ENCODE peak calls at places on chromosomes 11 and 22, in five cellular contexts. J, Y, P, N and S are unnamed samples.

GRCh38 chr11:32427935-32428664 is 7.2 kb downstream of the WT1 start:
- DNase-seq in J (no peak), Y (no peak), N (peak; percentile 66), P (no peak), S (no peak)

GRCh38 chr11:110873953-110874352 is 161.7 kb upstream of the ARHGAP20 start:
- DNase-seq in N (no peak), P (no peak), J (no peak), Y (no peak), S (no peak)

GRCh38 chr11:95291946-95292345 is 60.9 kb upstream of the SESN3 start:
- DNase-seq in Y (no peak), N (no peak), J (no peak), P (no peak), S (no peak)

GRCh38 chr22:42001706-42002105 is 3.1 kb downstream of the WBP2NL start:
- DNase-seq in Y (no peak), N (no peak), P (no peak), J (no peak), S (no peak)

GRCh38 chr22:45688606-45689080 is 17.0 kb downstream of the ATXN10 start:
- DNase-seq in N (no peak), Y (no peak), J (no peak), P (peak; percentile 37), S (no peak)

GRCh38 chr22:21713428-21714058 is 22.1 kb downstream of the YPEL1 start:
- DNase-seq in J (no peak), Y (no peak), N (no peak), P (no peak), S (no peak)

GRCh38 chr11:66727883-66728759 is 895 bp downstream of the SPTBN2 start:
- DNase-seq in P (no peak), N (no peak), Y (no peak), J (no peak), S (no peak)

GRCh38 chr22:30822216-30823014 is 127.7 kb downstream of the OSBP2 start:
- DNase-seq in P (no peak), N (no peak), J (no peak), Y (no peak), S (no peak)

GRCh38 chr11:61980783-61981541 is 13.5 kb upstream of the FTH1 start:
- DNase-seq in Y (no peak), P (no peak), J (no peak), N (no peak), S (peak; percentile 50)

GRCh38 chr11:36602143-36602542 is 4.1 kb upstream of the RAG2 start:
- DNase-seq in J (no peak), P (no peak), Y (no peak), N (no peak), S (no peak)
- H3K4me1 ChIP-seq in J (no peaks in the 10 kb centered on the region), P (no peaks in the 10 kb centered on the region), Y (no peaks in the 10 kb centered on the region), N (no peaks in the 10 kb centered on the region), S (no peaks in the 10 kb centered on the region)

DNA sequence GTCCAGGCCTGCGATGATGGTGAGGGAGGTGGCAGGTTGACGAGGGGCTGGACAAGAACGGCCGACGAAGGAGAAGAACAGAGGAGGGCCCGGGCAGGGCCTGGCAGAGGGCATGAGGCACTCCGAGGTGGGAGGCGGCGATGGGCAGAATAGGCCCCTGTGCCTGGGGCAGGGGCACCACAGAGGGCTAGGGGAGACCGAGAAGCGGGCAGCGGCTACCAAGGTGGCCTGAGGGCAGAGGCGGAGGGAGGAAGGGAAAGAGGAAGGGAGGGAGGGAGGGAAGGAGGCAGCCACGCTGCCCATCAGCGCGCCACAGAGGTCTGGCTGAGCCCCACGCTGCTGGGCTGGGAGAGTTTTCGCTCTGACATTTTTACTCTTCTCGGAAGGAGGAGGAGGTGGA is 11.3 kb downstream of the LSP1 start:
- DNase-seq in N (peak; percentile 72), J (no peak), Y (peak; percentile 25), P (no peak), S (no peak)
- H3K4me3 ChIP-seq in N (no peak overlapping the region), J (peak overlapping the region; percentile 52), Y (peak overlapping the region; percentile 64), P (no peak overlapping the region), S (peak overlapping the region; percentile 43)

DNA sequence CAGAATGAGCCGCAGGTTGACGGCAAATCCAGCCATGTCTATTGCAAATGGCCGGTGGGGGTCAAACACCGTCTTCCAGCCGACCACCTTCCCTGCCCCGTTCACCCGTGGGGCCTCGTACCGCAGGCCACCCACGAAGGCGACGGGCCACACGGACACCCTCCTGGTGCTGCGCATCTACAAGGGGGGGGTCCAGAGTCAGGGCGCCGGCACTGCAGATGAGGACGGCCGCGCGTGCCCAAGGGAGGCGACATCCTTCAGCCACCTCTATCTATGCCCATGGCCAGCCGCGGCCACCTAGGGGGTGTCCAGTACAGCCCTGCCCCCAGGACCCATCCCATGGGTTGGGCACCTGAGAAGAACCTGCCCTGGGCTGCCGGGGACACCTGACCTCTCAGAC is 29.2 kb downstream of the B3GAT1 start:
- DNase-seq in N (no peak), Y (no peak), P (no peak), J (no peak), S (no peak)
- H3K4me1 ChIP-seq in N (no peaks in the 10 kb centered on the region), Y (no peaks in the 10 kb centered on the region), P (no peaks in the 10 kb centered on the region), J (peaks cover 13% of the 10 kb centered on the region), S (no peaks in the 10 kb centered on the region)

DNA sequence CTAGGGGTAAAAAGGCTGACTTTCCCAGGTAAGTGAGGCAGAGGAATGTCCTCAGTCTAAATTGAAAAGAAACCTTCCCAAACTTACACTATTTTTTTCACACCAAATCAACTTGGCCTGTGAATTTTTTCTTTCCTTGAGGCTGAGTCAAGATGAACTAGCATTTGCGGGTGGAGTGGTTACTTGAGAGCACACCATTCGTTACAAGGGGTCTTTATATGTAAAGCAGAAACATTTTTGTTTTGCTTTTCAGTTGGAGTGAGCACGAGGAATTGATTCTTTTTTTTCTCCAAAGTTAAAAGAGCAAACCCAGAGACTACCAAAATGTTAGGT is 36.4 kb downstream of the MAML2 start:
- DNase-seq in N (no peak), Y (no peak), P (no peak), J (no peak), S (no peak)
- H3K4me3 ChIP-seq in N (peak overlapping the region; percentile 62), Y (peak overlapping the region; percentile 48), P (peak overlapping the region; percentile 31), J (peak overlapping the region; percentile 71), S (no peak overlapping the region)